ENCODE peak calls at places on chromosomes 5 and 9, in four cellular contexts. V, R, P and B are unnamed samples.

GRCh38 chr9:134501266-134502181 is 140.1 kb upstream of the COL5A1 start:
- DNase-seq in V (no peak), R (no peak), P (peak), B (no peak)

GRCh38 chr9:132031467-132031866 is 48.2 kb downstream of the MED27 start:
- DNase-seq in V (no peak), P (no peak), R (no peak), B (no peak)

GRCh38 chr9:135330307-135330631 is 149.3 kb upstream of the PPP1R26 start:
- DNase-seq in V (no peak), P (no peak), R (no peak), B (no peak)

GRCh38 chr9:33468797-33469621 is 4.7 kb downstream of the NOL6 start:
- DNase-seq in P (no peak), R (no peak), V (no peak), B (no peak)

GRCh38 chr5:179605026-179605833 is 18.2 kb downstream of the HNRNPH1 start:
- DNase-seq in V (no peak), R (no peak), P (no peak), B (no peak)

GRCh38 chr9:80797841-80798688 is 891.3 kb downstream of the TLE1 start:
- DNase-seq in P (no peak), V (no peak), R (peak), B (no peak)

GRCh38 chr9:112180387-112180881 is 5.3 kb upstream of the SUSD1 start:
- DNase-seq in V (peak), P (no peak), R (no peak), B (peak)

GRCh38 chr9:33719581-33720374 is 75.6 kb upstream of the PRSS3 start:
- DNase-seq in R (no peak), V (peak), P (peak), B (peak)

GRCh38 chr5:64649512-64649911 is 40.8 kb upstream of the SHISAL2B start:
- DNase-seq in R (no peak), V (no peak), P (no peak), B (no peak)

GRCh38 chr5:78295035-78295961 is 800 bp upstream of the AP3B1 start:
- DNase-seq in R (peak), V (peak), P (peak), B (peak)

GRCh38 chr5:169592937-169593650 is 9.5 kb downstream of the SPDL1 start:
- DNase-seq in R (no peak), P (no peak), V (no peak), B (peak)

GRCh38 chr9:77764894-77765780 is 117.0 kb upstream of the GNA14 start:
- DNase-seq in V (no peak), P (no peak), R (no peak), B (peak)

GRCh38 chr9:127463891-127464290 is 12.6 kb downstream of the LRSAM1 start:
- DNase-seq in P (peak), V (no peak), R (no peak), B (no peak)

GRCh38 chr5:142015781-142016533 is 3.1 kb upstream of the GNPDA1 start:
- DNase-seq in R (no peak), V (peak), P (no peak), B (peak)

GRCh38 chr9:19271081-19271480 is 40.6 kb downstream of the DENND4C start:
- DNase-seq in R (no peak), P (no peak), V (no peak), B (no peak)

GRCh38 chr9:69131682-69132081 is 42.4 kb upstream of the TJP2 start:
- DNase-seq in P (no peak), R (no peak), V (no peak), B (peak)

GRCh38 chr5:91162534-91163381 is 220.4 kb downstream of the ARRDC3 start:
- DNase-seq in P (no peak), V (peak), R (peak), B (peak)

GRCh38 chr5:181242031-181242451 is 1.7 kb downstream of the RACK1 start:
- DNase-seq in R (no peak), V (no peak), P (no peak), B (peak)

GRCh38 chr5:111932628-111933027 is 175.6 kb upstream of the NREP start:
- DNase-seq in V (no peak), P (peak), R (no peak), B (peak)

GRCh38 chr9:127133739-127134167 is 11.3 kb upstream of the ANGPTL2 start:
- DNase-seq in R (peak), V (no peak), P (peak), B (peak)

GRCh38 chr5:110957934-110958333 is 113.6 kb upstream of the TSLP start:
- DNase-seq in R (no peak), V (no peak), P (no peak), B (peak)

GRCh38 chr9:88464851-88465250 is 70.1 kb upstream of the NXNL2 start:
- DNase-seq in P (no peak), R (no peak), V (no peak), B (no peak)

GRCh38 chr5:157486861-157487260 is 26.8 kb downstream of the NIPAL4 start:
- DNase-seq in P (no peak), R (no peak), V (no peak), B (no peak)

GRCh38 chr9:132575811-132576210 is 6.6 kb upstream of the BARHL1 start:
- DNase-seq in V (no peak), P (no peak), R (no peak), B (no peak)

GRCh38 chr5:57779383-57780223 is 297.0 kb upstream of the ACTBL2 start:
- DNase-seq in P (peak), V (no peak), R (no peak), B (peak)

GRCh38 chr5:1000329-1000728 is 8.3 kb upstream of the NKD2 start:
- DNase-seq in P (no peak), R (no peak), V (no peak), B (no peak)

GRCh38 chr5:36334315-36334714 is 32.6 kb upstream of the RANBP3L start:
- DNase-seq in V (no peak), P (no peak), R (no peak), B (no peak)

GRCh38 chr9:133558191-133559126 is 24.0 kb downstream of the ADAMTSL2 start:
- DNase-seq in R (no peak), P (peak), V (no peak), B (peak)

GRCh38 chr5:13660072-13660471 is 284.4 kb downstream of the DNAH5 start:
- DNase-seq in P (no peak), R (no peak), V (no peak), B (peak)

GRCh38 chr5:135471726-135472125 is 19.6 kb upstream of the TIFAB start:
- DNase-seq in P (no peak), R (no peak), V (no peak), B (no peak)

GRCh38 chr5:75601996-75602395 is 9.3 kb upstream of the ANKDD1B start:
- DNase-seq in V (no peak), R (no peak), P (no peak), B (peak)